ENCODE peak calls at places on chromosomes 12 and 14, in six cellular contexts. One of them, this sample, is unnamed.

GRCh38 chr12:65609359-65609771 is 214.9 kb upstream of the HMGA2 start:
- DNase-seq in IMR-90: peak; percentile 93
- DNase-seq in foreskin fibroblast: peak; percentile 96
- DNase-seq in right lobe of liver: no peak
- DNase-seq in dorsolateral prefrontal cortex: no peak
- DNase-seq in fibroblast of lung: peak; percentile 85
- DNase-seq in this sample: peak; percentile 90

GRCh38 chr14:63524537-63525155 is 18.5 kb downstream of the PPP2R5E start:
- DNase-seq in fibroblast of lung: no peak
- DNase-seq in foreskin fibroblast: no peak
- DNase-seq in right lobe of liver: no peak
- DNase-seq in dorsolateral prefrontal cortex: no peak
- DNase-seq in IMR-90: no peak
- DNase-seq in this sample: no peak

GRCh38 chr14:94989946-94990345 is 167.4 kb downstream of the DICER1 start:
- DNase-seq in foreskin fibroblast: no peak
- DNase-seq in dorsolateral prefrontal cortex: no peak
- DNase-seq in fibroblast of lung: no peak
- DNase-seq in right lobe of liver: no peak
- DNase-seq in IMR-90: no peak
- DNase-seq in this sample: no peak

GRCh38 chr12:105212431-105212830 is 23.5 kb downstream of the APPL2 start:
- DNase-seq in foreskin fibroblast: peak; percentile 84
- DNase-seq in IMR-90: peak; percentile 83
- DNase-seq in right lobe of liver: no peak
- DNase-seq in fibroblast of lung: peak; percentile 86
- DNase-seq in dorsolateral prefrontal cortex: no peak
- DNase-seq in this sample: peak; percentile 80

GRCh38 chr14:32938719-32939253 is at the start of gene NPAS3:
- DNase-seq in fibroblast of lung: peak; percentile 23
- DNase-seq in foreskin fibroblast: no peak
- DNase-seq in dorsolateral prefrontal cortex: no peak
- DNase-seq in right lobe of liver: no peak
- DNase-seq in IMR-90: no peak
- DNase-seq in this sample: no peak

GRCh38 chr12:77998236-77998786 is 167.6 kb downstream of the NAV3 start:
- DNase-seq in right lobe of liver: no peak
- DNase-seq in foreskin fibroblast: no peak
- DNase-seq in dorsolateral prefrontal cortex: no peak
- DNase-seq in fibroblast of lung: peak; percentile 5
- DNase-seq in IMR-90: no peak
- DNase-seq in this sample: peak; percentile 17

GRCh38 chr14:106802413-106803364 is 1276.3 kb downstream of the TMEM121 start:
- DNase-seq in fibroblast of lung: no peak
- DNase-seq in dorsolateral prefrontal cortex: no peak
- DNase-seq in IMR-90: no peak
- DNase-seq in foreskin fibroblast: no peak
- DNase-seq in right lobe of liver: no peak
- DNase-seq in this sample: no peak

GRCh38 chr12:66438601-66439000 is 136.3 kb downstream of the HELB start:
- DNase-seq in foreskin fibroblast: peak; percentile 9
- DNase-seq in fibroblast of lung: peak; percentile 47
- DNase-seq in dorsolateral prefrontal cortex: no peak
- DNase-seq in right lobe of liver: no peak
- DNase-seq in IMR-90: peak; percentile 18
- DNase-seq in this sample: peak; percentile 1

GRCh38 chr14:20748439-20748838 is 2.8 kb downstream of the EDDM3A start:
- DNase-seq in foreskin fibroblast: no peak
- DNase-seq in right lobe of liver: no peak
- DNase-seq in fibroblast of lung: no peak
- DNase-seq in dorsolateral prefrontal cortex: no peak
- DNase-seq in IMR-90: no peak
- DNase-seq in this sample: no peak

GRCh38 chr12:56451147-56451546 is 1.9 kb upstream of the TIMELESS start:
- DNase-seq in fibroblast of lung: no peak
- DNase-seq in IMR-90: no peak
- DNase-seq in right lobe of liver: no peak
- DNase-seq in dorsolateral prefrontal cortex: no peak
- DNase-seq in foreskin fibroblast: no peak
- DNase-seq in this sample: no peak

GRCh38 chr12:39919790-39920189 is 186.1 kb downstream of the SLC2A13 start:
- DNase-seq in fibroblast of lung: no peak
- DNase-seq in dorsolateral prefrontal cortex: no peak
- DNase-seq in foreskin fibroblast: no peak
- DNase-seq in IMR-90: no peak
- DNase-seq in right lobe of liver: no peak
- DNase-seq in this sample: no peak

GRCh38 chr12:110762891-110763290 is 20.2 kb upstream of the PPP1CC start:
- DNase-seq in dorsolateral prefrontal cortex: no peak
- DNase-seq in foreskin fibroblast: no peak
- DNase-seq in fibroblast of lung: no peak
- DNase-seq in right lobe of liver: no peak
- DNase-seq in IMR-90: no peak
- DNase-seq in this sample: peak; percentile 16

GRCh38 chr14:57274551-57274950 is 5.8 kb downstream of the AP5M1 start:
- DNase-seq in IMR-90: peak; percentile 22
- DNase-seq in right lobe of liver: no peak
- DNase-seq in dorsolateral prefrontal cortex: no peak
- DNase-seq in fibroblast of lung: peak; percentile 58
- DNase-seq in foreskin fibroblast: no peak
- DNase-seq in this sample: peak; percentile 39

GRCh38 chr12:100827901-100828520 is 33.4 kb downstream of the ANO4 start:
- DNase-seq in dorsolateral prefrontal cortex: no peak
- DNase-seq in right lobe of liver: no peak
- DNase-seq in foreskin fibroblast: peak; percentile 11
- DNase-seq in IMR-90: peak; percentile 54
- DNase-seq in fibroblast of lung: peak; percentile 39
- DNase-seq in this sample: peak; percentile 67

GRCh38 chr12:98253641-98254040 is 261.7 kb upstream of the TMPO start:
- DNase-seq in dorsolateral prefrontal cortex: no peak
- DNase-seq in fibroblast of lung: no peak
- DNase-seq in IMR-90: no peak
- DNase-seq in right lobe of liver: no peak
- DNase-seq in foreskin fibroblast: no peak
- DNase-seq in this sample: no peak

GRCh38 chr14:85534914-85535313 is 5.0 kb downstream of the FLRT2 start:
- DNase-seq in dorsolateral prefrontal cortex: no peak
- DNase-seq in right lobe of liver: no peak
- DNase-seq in IMR-90: no peak
- DNase-seq in foreskin fibroblast: no peak
- DNase-seq in fibroblast of lung: no peak
- DNase-seq in this sample: no peak

GRCh38 chr12:112538740-112539139 is 120.0 kb downstream of the PTPN11 start:
- DNase-seq in foreskin fibroblast: no peak
- DNase-seq in fibroblast of lung: no peak
- DNase-seq in IMR-90: no peak
- DNase-seq in right lobe of liver: no peak
- DNase-seq in dorsolateral prefrontal cortex: no peak
- DNase-seq in this sample: no peak

GRCh38 chr12:112537710-112538396 is 119.1 kb downstream of the PTPN11 start:
- DNase-seq in foreskin fibroblast: peak; percentile 10
- DNase-seq in fibroblast of lung: peak; percentile 37
- DNase-seq in right lobe of liver: no peak
- DNase-seq in IMR-90: peak; percentile 12
- DNase-seq in dorsolateral prefrontal cortex: no peak
- DNase-seq in this sample: no peak

GRCh38 chr12:112540021-112540420 is 121.3 kb downstream of the PTPN11 start:
- DNase-seq in foreskin fibroblast: no peak
- DNase-seq in dorsolateral prefrontal cortex: peak; percentile 23
- DNase-seq in right lobe of liver: no peak
- DNase-seq in fibroblast of lung: no peak
- DNase-seq in IMR-90: no peak
- DNase-seq in this sample: no peak

GRCh38 chr12:112536367-112536730 is 117.6 kb downstream of the PTPN11 start:
- DNase-seq in dorsolateral prefrontal cortex: no peak
- DNase-seq in foreskin fibroblast: no peak
- DNase-seq in IMR-90: no peak
- DNase-seq in fibroblast of lung: no peak
- DNase-seq in right lobe of liver: no peak
- DNase-seq in this sample: no peak

GRCh38 chr12:112539221-112539620 is 120.5 kb downstream of the PTPN11 start:
- DNase-seq in right lobe of liver: no peak
- DNase-seq in fibroblast of lung: no peak
- DNase-seq in IMR-90: no peak
- DNase-seq in dorsolateral prefrontal cortex: no peak
- DNase-seq in foreskin fibroblast: no peak
- DNase-seq in this sample: no peak
- TF ChIP-seq CTCF in right lobe of liver: no peak
- TF ChIP-seq CTCF in fibroblast of lung: no peak
- TF ChIP-seq CTCF in IMR-90: no peak
- TF ChIP-seq CTCF in dorsolateral prefrontal cortex: peak; percentile 41
- TF ChIP-seq CTCF in foreskin fibroblast: no peak
- TF ChIP-seq CTCF in this sample: no peak

GRCh38 chr14:103651585-103651984 is 22.6 kb downstream of the KLC1 start:
- DNase-seq in fibroblast of lung: no peak
- DNase-seq in foreskin fibroblast: no peak
- DNase-seq in dorsolateral prefrontal cortex: no peak
- DNase-seq in right lobe of liver: no peak
- DNase-seq in IMR-90: no peak
- DNase-seq in this sample: no peak
- H3K4me3 ChIP-seq in fibroblast of lung: no peak overlapping the region
- H3K4me3 ChIP-seq in foreskin fibroblast: no peak overlapping the region
- H3K4me3 ChIP-seq in dorsolateral prefrontal cortex: no peak overlapping the region
- H3K4me3 ChIP-seq in right lobe of liver: no peak overlapping the region
- H3K4me3 ChIP-seq in IMR-90: no peak overlapping the region
- H3K4me3 ChIP-seq in this sample: no peak overlapping the region

DNA sequence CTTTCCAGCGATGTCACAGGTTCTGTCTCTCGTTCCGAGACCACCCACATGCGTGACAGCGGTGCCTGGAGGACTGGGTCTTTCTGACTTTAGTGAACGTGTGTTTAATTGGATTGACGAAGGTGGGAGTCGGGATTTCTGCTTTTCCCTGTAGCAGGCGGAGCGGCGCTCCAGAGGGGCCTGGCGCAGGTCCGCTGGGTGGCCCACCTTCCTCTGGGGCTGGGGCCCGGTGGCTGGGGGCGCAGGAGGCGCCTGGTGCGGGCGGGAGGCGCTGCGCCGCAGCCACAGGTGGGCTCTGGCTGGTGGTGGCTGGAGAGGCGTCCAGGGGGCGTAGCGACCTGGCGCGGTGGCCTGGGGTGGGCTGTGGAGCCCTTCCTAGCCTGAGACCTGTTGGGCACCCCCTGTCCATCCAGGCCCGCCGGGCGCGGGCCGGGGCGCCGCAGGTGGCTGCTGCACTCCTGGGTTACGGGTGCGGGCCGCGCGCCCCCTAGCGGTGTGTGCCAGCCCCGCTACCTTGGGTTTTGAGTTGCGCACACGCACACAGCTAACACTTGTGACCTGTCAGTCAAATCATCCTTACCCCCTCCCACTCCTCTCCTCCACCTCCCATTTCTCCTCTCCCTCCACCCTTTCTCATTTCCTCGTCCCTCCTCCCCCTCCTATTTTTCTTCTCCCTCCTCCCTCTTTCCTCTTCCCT is 2.0 kb downstream of the MEG3 start:
- DNase-seq in dorsolateral prefrontal cortex: peak; percentile 54
- DNase-seq in IMR-90: peak; percentile 81
- DNase-seq in fibroblast of lung: peak; percentile 89
- DNase-seq in foreskin fibroblast: peak; percentile 65
- DNase-seq in right lobe of liver: no peak
- DNase-seq in this sample: peak; percentile 79
- TF ChIP-seq CTCF in dorsolateral prefrontal cortex: peak; percentile 56
- TF ChIP-seq CTCF in IMR-90: peak; percentile 77
- TF ChIP-seq CTCF in fibroblast of lung: peak; percentile 58
- TF ChIP-seq CTCF in foreskin fibroblast: peak; percentile 71
- TF ChIP-seq CTCF in right lobe of liver: peak; percentile 37
- TF ChIP-seq CTCF in this sample: peak; percentile 63

GRCh38 chr14:96584199-96584906 is 82.2 kb downstream of the PAPOLA start:
- DNase-seq in IMR-90: no peak
- DNase-seq in foreskin fibroblast: no peak
- DNase-seq in right lobe of liver: no peak
- DNase-seq in fibroblast of lung: peak; percentile 35
- DNase-seq in dorsolateral prefrontal cortex: no peak
- DNase-seq in this sample: no peak

GRCh38 chr14:96583605-96584041 is 81.4 kb downstream of the PAPOLA start:
- DNase-seq in fibroblast of lung: no peak
- DNase-seq in right lobe of liver: no peak
- DNase-seq in IMR-90: no peak
- DNase-seq in dorsolateral prefrontal cortex: no peak
- DNase-seq in foreskin fibroblast: no peak
- DNase-seq in this sample: no peak

GRCh38 chr14:96585672-96586013 is 83.5 kb downstream of the PAPOLA start:
- DNase-seq in dorsolateral prefrontal cortex: no peak
- DNase-seq in IMR-90: no peak
- DNase-seq in foreskin fibroblast: no peak
- DNase-seq in right lobe of liver: no peak
- DNase-seq in fibroblast of lung: no peak
- DNase-seq in this sample: no peak

GRCh38 chr14:96586056-96586455 is 83.9 kb downstream of the PAPOLA start:
- DNase-seq in right lobe of liver: no peak
- DNase-seq in dorsolateral prefrontal cortex: no peak
- DNase-seq in foreskin fibroblast: no peak
- DNase-seq in IMR-90: no peak
- DNase-seq in fibroblast of lung: no peak
- DNase-seq in this sample: no peak

GRCh38 chr14:96584907-96585671 is 82.9 kb downstream of the PAPOLA start:
- DNase-seq in dorsolateral prefrontal cortex: no peak
- DNase-seq in IMR-90: no peak
- DNase-seq in right lobe of liver: no peak
- DNase-seq in foreskin fibroblast: no peak
- DNase-seq in fibroblast of lung: no peak
- DNase-seq in this sample: no peak
- H3K4me3 ChIP-seq in dorsolateral prefrontal cortex: no peak overlapping the region
- H3K4me3 ChIP-seq in IMR-90: no peak overlapping the region
- H3K4me3 ChIP-seq in right lobe of liver: no peak overlapping the region
- H3K4me3 ChIP-seq in foreskin fibroblast: no peak overlapping the region
- H3K4me3 ChIP-seq in fibroblast of lung: no peak overlapping the region
- H3K4me3 ChIP-seq in this sample: no peak overlapping the region

GRCh38 chr12:49283541-49284429 is 11.2 kb upstream of the PRPH start:
- DNase-seq in IMR-90: no peak
- DNase-seq in foreskin fibroblast: no peak
- DNase-seq in right lobe of liver: no peak
- DNase-seq in dorsolateral prefrontal cortex: no peak
- DNase-seq in fibroblast of lung: no peak
- DNase-seq in this sample: no peak
- TF ChIP-seq CTCF in IMR-90: peak; percentile 7
- TF ChIP-seq CTCF in foreskin fibroblast: no peak
- TF ChIP-seq CTCF in right lobe of liver: no peak
- TF ChIP-seq CTCF in dorsolateral prefrontal cortex: no peak
- TF ChIP-seq CTCF in fibroblast of lung: no peak
- TF ChIP-seq CTCF in this sample: peak; percentile 20

DNA sequence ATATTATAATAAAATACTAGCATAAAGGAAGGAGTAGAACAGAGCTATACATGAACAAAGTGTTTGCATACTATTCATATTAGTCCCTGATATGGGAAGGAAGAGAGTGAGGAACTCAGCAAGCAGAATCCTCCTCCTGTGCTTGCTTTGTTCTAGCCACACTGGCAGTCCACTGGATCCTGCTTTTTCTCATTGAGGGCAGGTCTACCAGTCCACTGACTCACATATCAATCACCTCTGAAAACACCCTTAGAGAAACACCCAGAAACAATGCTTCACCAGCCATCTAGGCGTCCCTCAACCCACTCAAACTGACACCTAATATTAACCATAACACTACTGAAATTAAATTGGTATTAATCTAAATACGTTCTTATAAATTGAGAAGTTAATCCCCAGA is 1861.7 kb upstream of the SEL1L start:
- DNase-seq in IMR-90: peak; percentile 1
- DNase-seq in foreskin fibroblast: no peak
- DNase-seq in dorsolateral prefrontal cortex: no peak
- DNase-seq in fibroblast of lung: no peak
- DNase-seq in right lobe of liver: no peak
- DNase-seq in this sample: no peak
- H3K4me3 ChIP-seq in IMR-90: no peak overlapping the region
- H3K4me3 ChIP-seq in foreskin fibroblast: no peak overlapping the region
- H3K4me3 ChIP-seq in dorsolateral prefrontal cortex: no peak overlapping the region
- H3K4me3 ChIP-seq in fibroblast of lung: no peak overlapping the region
- H3K4me3 ChIP-seq in right lobe of liver: no peak overlapping the region
- H3K4me3 ChIP-seq in this sample: no peak overlapping the region